ENCODE peak calls at places on chromosomes 7 and 10, in five cellular contexts. M, I, U, R and P are unnamed samples.

GRCh38 chr10:71268751-71269150 is 50.3 kb upstream of the SLC29A3 start:
- DNase-seq in U (no peak), M (no peak), I (no peak), R (no peak), P (no peak)

GRCh38 chr10:88946965-88947590 is 5.5 kb downstream of the ACTA2 start:
- DNase-seq in U (no peak), M (no peak), I (peak), R (no peak), P (no peak)

GRCh38 chr7:4774804-4775280 is 581 bp upstream of the AP5Z1 start:
- DNase-seq in I (no peak), U (no peak), M (peak), R (no peak), P (no peak)

GRCh38 chr7:96246972-96247371 is 74.9 kb downstream of the SLC25A13 start:
- DNase-seq in M (no peak), U (no peak), I (no peak), R (no peak), P (no peak)

GRCh38 chr10:26554246-26554645 is 116.1 kb downstream of the APBB1IP start:
- DNase-seq in M (no peak), U (no peak), R (no peak), I (no peak), P (no peak)

GRCh38 chr7:132636581-132636980 is 60.3 kb upstream of the PLXNA4 start:
- DNase-seq in I (peak), U (no peak), M (no peak), R (no peak), P (no peak)

GRCh38 chr7:132220060-132220459 is 356.2 kb downstream of the PLXNA4 start:
- DNase-seq in U (no peak), M (no peak), I (no peak), R (no peak), P (no peak)

GRCh38 chr10:80149123-80149522 is 16.6 kb downstream of the PLAC9 start:
- DNase-seq in I (no peak), M (no peak), R (no peak), U (no peak), P (no peak)

GRCh38 chr7:6489612-6490011 is 41.9 kb upstream of the DAGLB start:
- DNase-seq in U (no peak), I (peak), R (no peak), M (peak), P (no peak)

GRCh38 chr7:47948096-47948790 is at the start of gene PKD1L1:
- DNase-seq in U (no peak), R (no peak), I (no peak), M (no peak), P (no peak)

GRCh38 chr10:69057951-69058297 is 30.0 kb upstream of the SRGN start:
- DNase-seq in M (peak), I (peak), R (no peak), U (no peak), P (no peak)

GRCh38 chr10:1048349-1048731 is 579 bp downstream of the IDI1 start:
- DNase-seq in I (no peak), U (no peak), M (peak), R (no peak), P (no peak)

GRCh38 chr7:107048783-107049418 is 4.4 kb downstream of the PRKAR2B start:
- DNase-seq in I (no peak), R (no peak), M (no peak), U (no peak), P (no peak)

GRCh38 chr10:89346264-89346971 is 18.6 kb downstream of the IFIT3 start:
- DNase-seq in R (no peak), I (no peak), U (no peak), M (no peak), P (no peak)

GRCh38 chr7:1893025-1893424 is 222.9 kb downstream of the ELFN1 start:
- DNase-seq in M (no peak), R (no peak), U (no peak), I (no peak), P (no peak)

GRCh38 chr10:125123363-125124113 is 36.8 kb downstream of the CTBP2 start:
- DNase-seq in I (peak), M (peak), U (no peak), R (no peak), P (peak)

GRCh38 chr7:32069251-32069650 is 956 bp downstream of the PDE1C start:
- DNase-seq in R (no peak), I (no peak), U (no peak), M (no peak), P (no peak)

GRCh38 chr10:14008648-14009072 is 322.1 kb downstream of the FRMD4A start:
- DNase-seq in R (no peak), M (peak), I (no peak), U (no peak), P (no peak)

GRCh38 chr7:22140597-22140996 is 194.9 kb upstream of the CDCA7L start:
- DNase-seq in U (no peak), M (no peak), I (no peak), R (no peak), P (no peak)

GRCh38 chr7:107854454-107854853 is 36.5 kb upstream of the DLD start:
- DNase-seq in U (no peak), I (no peak), M (no peak), R (no peak), P (no peak)

GRCh38 chr7:137882261-137882668 is 35.5 kb upstream of the DGKI start:
- DNase-seq in I (peak), M (peak), R (no peak), U (no peak), P (no peak)

GRCh38 chr10:125756196-125756595 is 19.4 kb downstream of the MMP21 start:
- DNase-seq in I (no peak), R (no peak), M (no peak), U (no peak), P (no peak)

GRCh38 chr7:13989138-13989943 is at the start of gene ETV1:
- DNase-seq in M (peak), U (peak), R (no peak), I (peak), P (peak)

GRCh38 chr10:27912241-27912640 is 86.6 kb downstream of the ODAD2 start:
- DNase-seq in U (no peak), M (no peak), R (no peak), I (no peak), P (no peak)

GRCh38 chr10:102546606-102547310 is 43.0 kb downstream of the SUFU start:
- DNase-seq in R (no peak), I (no peak), M (no peak), U (no peak), P (no peak)

GRCh38 chr7:102286237-102287081 is at the start of gene SH2B2:
- DNase-seq in M (peak), R (peak), U (no peak), I (peak), P (no peak)

GRCh38 chr10:96138102-96138501 is 8.0 kb downstream of the ZNF518A start:
- DNase-seq in U (no peak), M (no peak), I (no peak), R (no peak), P (no peak)

GRCh38 chr7:116177009-116177408 is 33.3 kb upstream of the TES start:
- DNase-seq in U (no peak), M (no peak), I (no peak), R (no peak), P (peak)

GRCh38 chr10:103619424-103620356 is 126.2 kb downstream of the NEURL1 start:
- DNase-seq in M (no peak), U (no peak), I (no peak), R (no peak), P (no peak)

GRCh38 chr10:86648706-86649426 is 5.5 kb upstream of the OPN4 start:
- DNase-seq in R (no peak), I (peak), M (peak), U (no peak), P (peak)

GRCh38 chr10:70982443-70982842 is 94.1 kb upstream of the PCBD1 start:
- DNase-seq in R (no peak), I (no peak), M (no peak), U (no peak), P (no peak)

GRCh38 chr7:157916946-157917670 is 580.3 kb downstream of the DNAJB6 start:
- DNase-seq in U (no peak), I (no peak), R (no peak), M (no peak), P (no peak)

GRCh38 chr10:104101902-104102301 is 16.2 kb upstream of the COL17A1 start:
- DNase-seq in U (no peak), R (no peak), I (no peak), M (no peak), P (no peak)

GRCh38 chr7:143239822-143240221 is 18.0 kb downstream of the TAS2R40 start:
- DNase-seq in R (no peak), I (no peak), U (no peak), M (no peak), P (no peak)

GRCh38 chr7:128783143-128783799 is 7.7 kb upstream of the OPN1SW start:
- DNase-seq in M (no peak), U (no peak), R (no peak), I (peak), P (no peak)

GRCh38 chr7:3272691-3273141 is 28.3 kb upstream of the SDK1 start:
- DNase-seq in U (no peak), I (peak), M (peak), R (no peak), P (no peak)

GRCh38 chr7:2037805-2038635 is 194.7 kb downstream of the MAD1L1 start:
- DNase-seq in I (no peak), R (peak), U (no peak), M (peak), P (no peak)

GRCh38 chr7:372939-373791 is 83.2 kb downstream of the FOXL3 start:
- DNase-seq in M (no peak), I (no peak), R (no peak), U (no peak), P (peak)

GRCh38 chr10:104076743-104077160 is 8.9 kb downstream of the COL17A1 start:
- DNase-seq in I (no peak), M (no peak), U (no peak), R (no peak), P (no peak)